ENCODE peak calls at places on chromosomes 16 and 17, in six cellular contexts. R is adrenal gland, I is fibroblast of pulmonary artery, V is AG10803, G is fibroblast of the aortic adventitia, X is prostate gland. L is an unnamed sample.

GRCh38 chr17:4986951-4987766 is at the start of gene CAMTA2:
- DNase-seq in V (peak; percentile 61), G (peak; percentile 55), I (peak; percentile 67), X (peak; percentile 84), R (peak; percentile 86), L (peak; percentile 92)

GRCh38 chr17:78706271-78706915 is 75.7 kb downstream of the CYTH1 start:
- DNase-seq in G (no peak), I (no peak), V (no peak), X (peak; percentile 59), R (no peak), L (no peak)

GRCh38 chr16:10744370-10745030 is 858 bp downstream of the NUBP1 start:
- DNase-seq in V (peak; percentile 61), I (no peak), R (peak; percentile 50), X (no peak), G (no peak), L (peak; percentile 69)

GRCh38 chr17:28968914-28969295 is 17.6 kb upstream of the PHF12 start:
- DNase-seq in R (no peak), V (no peak), I (no peak), G (no peak), X (no peak), L (peak; percentile 40)

GRCh38 chr16:1310832-1311200 is 1.4 kb downstream of the UBE2I start:
- DNase-seq in X (no peak), I (no peak), V (no peak), R (no peak), G (peak; percentile 9), L (no peak)

GRCh38 chr16:82730901-82731300 is 104.1 kb downstream of the CDH13 start:
- DNase-seq in R (no peak), V (no peak), G (no peak), X (no peak), I (no peak), L (peak; percentile 78)

GRCh38 chr16:31472559-31473203 is 729 bp downstream of the TGFB1I1 start:
- DNase-seq in X (no peak), G (peak; percentile 91), R (peak; percentile 97), I (peak; percentile 96), V (peak; percentile 92), L (peak; percentile 96)

GRCh38 chr17:73091770-73092517 is 544 bp downstream of the SLC39A11 start:
- DNase-seq in I (peak; percentile 24), R (no peak), G (peak; percentile 25), V (no peak), X (peak; percentile 38), L (peak; percentile 59)

GRCh38 chr16:20660325-20660724 is 37.2 kb downstream of the ACSM1 start:
- DNase-seq in X (no peak), V (no peak), R (peak; percentile 48), G (no peak), I (no peak), L (no peak)

GRCh38 chr17:14971054-14971453 is 294.1 kb downstream of the PMP22 start:
- DNase-seq in I (no peak), G (no peak), R (no peak), V (no peak), X (no peak), L (no peak)

GRCh38 chr17:44198721-44199552 is 747 bp downstream of the ATXN7L3 start:
- DNase-seq in V (peak; percentile 42), G (no peak), I (peak; percentile 53), R (peak; percentile 48), X (peak; percentile 49), L (peak; percentile 37)

GRCh38 chr16:29141586-29142324 is 156.9 kb downstream of the LAT start:
- DNase-seq in I (no peak), V (no peak), X (no peak), G (no peak), R (no peak), L (no peak)

GRCh38 chr16:14132696-14133048 is 61.6 kb downstream of the MRTFB start:
- DNase-seq in G (no peak), I (no peak), X (no peak), R (no peak), V (peak; percentile 31), L (no peak)

GRCh38 chr17:16214190-16215001 is 938 bp downstream of the NCOR1 start:
- DNase-seq in V (peak; percentile 17), X (no peak), R (no peak), I (no peak), G (peak; percentile 22), L (no peak)

GRCh38 chr16:2335286-2335895 is 5.1 kb downstream of the ABCA3 start:
- DNase-seq in I (no peak), G (no peak), X (no peak), R (no peak), V (no peak), L (no peak)

GRCh38 chr16:80964351-80964750 is 42.3 kb downstream of the CMC2 start:
- DNase-seq in I (no peak), G (no peak), V (no peak), X (no peak), R (no peak), L (no peak)

GRCh38 chr16:4213721-4214120 is 28.2 kb downstream of the SRL start:
- DNase-seq in V (peak; percentile 21), G (no peak), I (peak; percentile 6), R (peak; percentile 33), X (no peak), L (peak; percentile 25)

GRCh38 chr17:77456951-77457548 is 316.3 kb downstream of the SEC14L1 start:
- DNase-seq in G (no peak), X (no peak), V (no peak), I (no peak), R (no peak), L (no peak)
- TF ChIP-seq CTCF in G (no peak), X (no peak), V (no peak), I (no peak), R (no peak), L (no peak)

DNA sequence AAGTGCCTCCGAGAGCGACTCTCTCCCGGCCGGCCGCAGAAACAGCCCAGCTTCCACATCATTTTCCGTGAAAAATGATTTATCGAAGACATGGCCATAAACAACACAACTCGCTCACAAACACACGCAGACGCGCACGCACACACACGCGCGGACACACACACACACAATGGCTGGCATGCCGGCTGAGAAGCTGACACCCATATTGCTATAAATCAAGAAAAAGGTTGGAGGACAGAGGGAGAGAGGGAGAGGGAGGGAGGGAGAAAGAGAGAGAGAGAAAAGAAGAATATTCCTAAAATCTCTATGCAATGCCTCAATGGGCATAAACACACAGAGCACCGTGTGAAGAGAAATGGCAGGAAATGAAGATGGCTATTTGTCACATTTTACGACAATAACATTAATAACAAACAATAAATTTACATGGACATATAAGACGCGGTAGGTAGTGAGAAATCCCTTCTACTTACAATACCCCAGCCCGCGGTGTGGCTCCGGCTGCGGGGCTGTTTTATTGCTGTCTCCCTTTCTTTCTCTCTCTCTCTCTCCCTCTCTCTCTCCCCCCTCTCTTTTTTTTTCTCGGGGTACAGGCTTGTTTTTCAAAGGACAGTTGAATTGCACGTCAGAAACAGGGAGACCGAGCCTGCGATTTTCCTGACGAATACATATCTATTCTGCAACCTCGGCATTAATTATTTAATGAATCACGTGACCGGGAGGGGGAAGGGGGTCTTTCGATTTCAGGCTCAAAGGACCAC is 9.5 kb downstream of the HOXB4 start:
- DNase-seq in R (no peak), V (peak; percentile 84), I (no peak), G (peak; percentile 70), X (no peak), L (no peak)
- H3K4me3 ChIP-seq in R (no peak overlapping the region), V (peak overlapping the region; percentile 59), I (peak overlapping the region; percentile 17), G (peak overlapping the region; percentile 61), X (no peak overlapping the region), L (no peak overlapping the region)

DNA sequence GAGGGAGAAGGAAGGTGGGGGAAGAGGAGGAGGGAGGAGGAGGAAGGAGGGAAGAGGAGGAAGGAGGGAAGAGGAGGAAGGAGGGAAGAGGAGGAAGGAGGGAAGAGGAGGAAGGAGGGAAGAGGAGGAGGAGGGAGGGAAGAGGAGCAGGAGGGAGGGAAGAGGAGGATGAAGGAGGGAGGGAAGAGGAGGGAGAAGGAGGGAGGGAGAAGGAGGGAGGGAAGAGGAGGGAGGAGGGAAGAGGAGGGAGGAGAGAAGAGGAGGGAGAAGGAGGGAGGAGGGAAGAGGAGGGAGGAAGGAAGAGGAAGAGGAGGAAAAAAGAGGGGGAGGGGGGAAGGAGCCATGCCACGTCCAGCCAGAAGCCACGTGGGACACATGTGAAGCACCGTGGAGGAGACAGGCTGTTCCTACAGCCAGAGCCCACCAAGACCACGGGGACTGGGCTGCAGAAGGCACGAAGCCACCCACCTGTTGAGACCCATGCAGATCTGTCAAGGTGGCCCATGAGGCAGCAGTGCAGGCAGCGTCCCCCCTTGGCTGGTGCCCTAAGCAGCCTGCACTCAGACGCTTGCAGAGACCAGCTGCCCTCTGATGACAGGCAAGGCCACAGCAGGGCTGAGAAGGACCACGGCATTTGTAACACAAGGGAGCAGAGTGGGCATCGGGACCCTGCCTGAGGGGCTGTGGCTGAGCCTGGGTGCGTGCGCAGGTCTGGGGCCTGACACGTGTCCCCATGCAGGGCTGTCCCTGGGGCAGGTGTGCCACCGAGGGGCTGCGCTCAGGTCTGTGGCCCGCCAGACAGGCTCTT is 10.3 kb downstream of the NDUFAF8 start:
- DNase-seq in X (no peak), G (no peak), I (peak; percentile 29), V (no peak), R (no peak), L (no peak)
- TF ChIP-seq CTCF in X (no peak), G (no peak), I (no peak), V (no peak), R (no peak), L (no peak)

GRCh38 chr17:71399649-71400048 is 721.2 kb upstream of the SOX9 start:
- DNase-seq in R (no peak), X (no peak), V (no peak), G (no peak), I (no peak), L (no peak)

GRCh38 chr17:71402007-71402406 is 718.8 kb upstream of the SOX9 start:
- DNase-seq in V (no peak), I (no peak), G (no peak), X (no peak), R (no peak), L (no peak)

GRCh38 chr17:71396711-71397110 is 724.1 kb upstream of the SOX9 start:
- DNase-seq in V (no peak), I (no peak), X (no peak), R (no peak), G (no peak), L (no peak)

GRCh38 chr17:71402661-71403141 is 718.1 kb upstream of the SOX9 start:
- DNase-seq in X (no peak), G (no peak), R (no peak), V (no peak), I (no peak), L (no peak)

GRCh38 chr17:71398706-71399620 is 721.9 kb upstream of the SOX9 start:
- DNase-seq in X (no peak), G (peak; percentile 16), I (peak; percentile 6), V (peak; percentile 77), R (no peak), L (peak; percentile 17)
- H3K4me3 ChIP-seq in X (no peak overlapping the region), G (no peak overlapping the region), I (no peak overlapping the region), V (no peak overlapping the region), R (no peak overlapping the region), L (no peak overlapping the region)

GRCh38 chr17:67623767-67624166 is 94.0 kb upstream of the NOL11 start:
- DNase-seq in G (no peak), X (no peak), V (no peak), I (no peak), R (no peak), L (no peak)

GRCh38 chr17:67624886-67625656 is 92.7 kb upstream of the NOL11 start:
- DNase-seq in G (no peak), R (no peak), X (no peak), I (no peak), V (no peak), L (no peak)

GRCh38 chr17:67625971-67626370 is 91.8 kb upstream of the NOL11 start:
- DNase-seq in R (no peak), X (no peak), V (no peak), G (no peak), I (no peak), L (no peak)

GRCh38 chr17:67629963-67630320 is 87.8 kb upstream of the NOL11 start:
- DNase-seq in R (peak; percentile 37), I (peak; percentile 84), V (peak; percentile 82), X (no peak), G (peak; percentile 87), L (peak; percentile 73)

GRCh38 chr17:67628580-67629013 is 89.1 kb upstream of the NOL11 start:
- DNase-seq in I (peak; percentile 43), V (no peak), R (peak; percentile 73), X (no peak), G (no peak), L (no peak)
- TF ChIP-seq CTCF in I (peak; percentile 37), V (no peak), R (no peak), X (no peak), G (peak; percentile 27), L (no peak)

L was measured in foreskin fibroblast.